ENCODE peak calls at places on chromosome 5, in seven cellular contexts. A is AG04450, V is mammary epithelial cell, K is fibroblast of lung, G is HCT116, S is colonic mucosa, J is endodermal cell. F is an unnamed sample.

GRCh38 chr5:72167257-72167656 is 60.0 kb downstream of the MAP1B start:
- DNase-seq in G (no peak), V (no peak), S (no peak), K (no peak), J (no peak), A (no peak), F (no peak)

GRCh38 chr5:34905564-34905963 is 9.7 kb downstream of the RAD1 start:
- DNase-seq in V (no peak), G (no peak), K (peak; percentile 39), J (no peak), A (no peak), S (no peak), F (peak; percentile 37)

GRCh38 chr5:56328753-56329560 is 95.8 kb upstream of the ANKRD55 start:
- DNase-seq in J (no peak), A (no peak), S (no peak), K (peak; percentile 13), G (no peak), V (peak; percentile 84), F (peak; percentile 67)

GRCh38 chr5:119360905-119361605 is 5.2 kb downstream of the TNFAIP8 start:
- DNase-seq in G (no peak), S (no peak), J (no peak), K (no peak), V (peak; percentile 91), A (peak; percentile 36), F (peak; percentile 77)

GRCh38 chr5:152688561-152689274 is 283.6 kb upstream of the NMUR2 start:
- DNase-seq in V (peak; percentile 92), K (peak; percentile 86), A (no peak), G (no peak), J (no peak), S (no peak), F (peak; percentile 78)

GRCh38 chr5:73994963-73995362 is 369.0 kb downstream of the ARHGEF28 start:
- DNase-seq in V (peak; percentile 97), J (no peak), A (no peak), G (no peak), K (no peak), S (no peak), F (peak; percentile 64)

GRCh38 chr5:171797563-171797962 is 11.9 kb downstream of the SMIM23 start:
- DNase-seq in G (no peak), V (no peak), J (peak; percentile 53), K (no peak), S (no peak), A (no peak), F (no peak)

GRCh38 chr5:64330728-64331231 is 165.1 kb downstream of the RNF180 start:
- DNase-seq in J (no peak), S (no peak), A (no peak), G (no peak), K (no peak), V (no peak), F (no peak)

GRCh38 chr5:131533844-131534243 is 101.2 kb downstream of the RAPGEF6 start:
- DNase-seq in V (no peak), S (no peak), K (no peak), G (no peak), A (no peak), J (no peak), F (no peak)

GRCh38 chr5:79577693-79578092 is 34.5 kb upstream of the TENT2 start:
- DNase-seq in A (no peak), S (no peak), K (no peak), V (no peak), J (no peak), G (no peak), F (no peak)

GRCh38 chr5:146514575-146514974 is 1.4 kb downstream of the GPR151 start:
- DNase-seq in K (no peak), A (no peak), V (no peak), G (no peak), S (no peak), J (no peak), F (no peak)

GRCh38 chr5:132257131-132258101 is at the start of gene PDLIM4:
- DNase-seq in J (peak; percentile 92), S (peak; percentile 23), A (no peak), G (no peak), K (peak; percentile 40), V (peak; percentile 30), F (no peak)

GRCh38 chr5:50687548-50687947 is 21.1 kb downstream of the PARP8 start:
- DNase-seq in K (no peak), S (no peak), A (no peak), V (no peak), G (no peak), J (no peak), F (no peak)

GRCh38 chr5:400282-401215 is 42.4 kb upstream of the EXOC3 start:
- DNase-seq in J (peak; percentile 36), S (peak; percentile 13), A (no peak), V (no peak), K (peak; percentile 23), G (no peak), F (peak; percentile 55)

GRCh38 chr5:168978015-168978414 is 322.9 kb downstream of the SLIT3 start:
- DNase-seq in K (no peak), J (no peak), G (no peak), A (no peak), S (no peak), V (peak; percentile 95), F (peak; percentile 62)

GRCh38 chr5:114317751-114318150 is 44.1 kb upstream of the KCNN2 start:
- DNase-seq in V (no peak), A (no peak), K (no peak), G (no peak), J (no peak), S (peak; percentile 26), F (no peak)

GRCh38 chr5:19903611-19904010 is 84.4 kb downstream of the CDH18 start:
- DNase-seq in G (no peak), J (no peak), A (no peak), K (peak; percentile 55), V (no peak), S (no peak), F (no peak)

GRCh38 chr5:112691758-112692157 is 45.9 kb upstream of the APC start:
- DNase-seq in S (peak; percentile 44), K (peak; percentile 59), V (peak; percentile 6), A (no peak), J (peak; percentile 79), G (no peak), F (peak; percentile 40)

GRCh38 chr5:53616939-53617549 is 56.6 kb downstream of the NDUFS4 start:
- DNase-seq in G (no peak), K (no peak), A (no peak), V (peak; percentile 3), J (no peak), S (no peak), F (no peak)

GRCh38 chr5:850511-851006 is at the start of gene ZDHHC11:
- DNase-seq in K (no peak), V (no peak), A (no peak), J (no peak), G (no peak), S (no peak), F (peak; percentile 89)

GRCh38 chr5:527646-528591 is 3.7 kb upstream of the SLC9A3 start:
- DNase-seq in G (no peak), J (no peak), V (no peak), S (no peak), K (no peak), A (no peak), F (no peak)

GRCh38 chr5:81242906-81243436 is 9.8 kb downstream of the CKMT2 start:
- DNase-seq in S (no peak), A (no peak), G (no peak), J (no peak), V (no peak), K (no peak), F (no peak)

GRCh38 chr5:172958268-172959046 is 767 bp upstream of the RPL26L1 start:
- DNase-seq in S (peak; percentile 79), G (peak; percentile 29), J (peak; percentile 94), K (peak; percentile 57), A (no peak), V (peak; percentile 37), F (peak; percentile 59)

GRCh38 chr5:157365732-157366131 is 94.3 kb upstream of the NIPAL4 start:
- DNase-seq in K (no peak), S (no peak), J (no peak), V (no peak), A (no peak), G (no peak), F (no peak)

GRCh38 chr5:157362982-157363381 is 97.0 kb upstream of the NIPAL4 start:
- DNase-seq in K (no peak), A (no peak), J (no peak), S (no peak), G (no peak), V (no peak), F (peak; percentile 61)

GRCh38 chr5:157369507-157369906 is 90.5 kb upstream of the NIPAL4 start:
- DNase-seq in V (no peak), J (peak; percentile 30), K (no peak), A (no peak), S (no peak), G (no peak), F (no peak)

GRCh38 chr5:157370967-157371366 is 89.0 kb upstream of the NIPAL4 start:
- DNase-seq in S (no peak), G (no peak), V (no peak), A (peak; percentile 57), J (peak; percentile 64), K (peak; percentile 58), F (no peak)

GRCh38 chr5:157366741-157367684 is 93.0 kb upstream of the NIPAL4 start:
- DNase-seq in S (no peak), A (peak; percentile 54), K (peak; percentile 82), J (peak; percentile 82), G (no peak), V (no peak), F (peak; percentile 86)
- TF ChIP-seq CTCF in S (peak; percentile 23), A (peak; percentile 82), K (peak; percentile 70), J (peak; percentile 85), G (peak; percentile 82), V (peak; percentile 28), F (peak; percentile 98)

GRCh38 chr5:109396965-109397364 is 12.8 kb downstream of the PJA2 start:
- DNase-seq in K (no peak), S (no peak), V (no peak), A (no peak), J (no peak), G (no peak), F (no peak)
- H3K9me3 ChIP-seq in K (no peaks in the 10 kb centered on the region), S (no peaks in the 10 kb centered on the region), V (no peaks in the 10 kb centered on the region), A (no peaks in the 10 kb centered on the region), J (no peaks in the 10 kb centered on the region), G (no peaks in the 10 kb centered on the region), F (no peaks in the 10 kb centered on the region)

DNA sequence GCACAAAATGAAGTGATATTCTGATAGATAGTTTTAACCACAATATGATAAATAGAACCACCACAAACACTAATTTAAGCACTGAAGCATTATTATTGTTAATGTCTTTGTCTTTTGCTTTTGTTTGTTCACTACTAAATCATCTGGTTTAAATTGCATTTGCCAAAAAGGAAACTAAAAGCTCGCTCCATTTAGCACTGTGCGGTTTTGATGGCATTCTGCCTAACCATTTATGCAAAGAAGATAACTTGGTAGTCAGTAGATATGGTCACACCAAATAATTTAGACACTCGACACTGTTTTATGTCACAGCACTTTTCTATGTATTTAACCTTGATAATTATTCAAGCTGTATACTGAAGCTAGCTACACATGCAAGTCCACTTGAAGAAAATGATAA is 849.8 kb upstream of the CDH6 start:
- DNase-seq in J (no peak), A (no peak), K (no peak), V (no peak), G (no peak), S (no peak), F (no peak)
- TF ChIP-seq CTCF in J (no peak), A (no peak), K (no peak), V (no peak), G (no peak), S (no peak), F (no peak)

DNA sequence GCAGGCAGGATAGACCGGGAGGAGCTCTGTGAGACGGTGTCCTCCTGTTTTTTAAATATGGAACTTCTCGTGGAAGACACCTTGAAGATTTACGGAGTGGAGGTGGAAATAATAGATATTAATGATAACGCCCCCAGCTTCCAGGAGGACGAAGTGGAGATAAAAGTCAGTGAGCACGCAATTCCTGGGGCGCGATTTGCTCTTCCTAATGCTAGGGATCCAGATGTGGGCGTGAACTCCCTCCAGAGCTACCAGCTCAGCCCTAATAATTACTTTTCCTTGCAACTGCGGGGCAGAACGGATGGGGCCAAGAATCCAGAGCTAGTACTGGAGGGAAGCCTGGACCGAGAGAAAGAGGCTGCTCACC is 621 bp downstream of the PCDHGA11 start:
- DNase-seq in V (no peak), J (no peak), A (no peak), S (no peak), G (no peak), K (peak; percentile 34), F (no peak)
- H3K9me3 ChIP-seq in V (peaks cover 51% of the 10 kb centered on the region), J (peaks cover 73% of the 10 kb centered on the region), A (peaks cover 65% of the 10 kb centered on the region), S (peaks cover 11% of the 10 kb centered on the region), G (peaks cover 4% of the 10 kb centered on the region), K (peaks cover 11% of the 10 kb centered on the region), F (no peaks in the 10 kb centered on the region)